ENCODE peak calls at places on chromosomes 11 and 22, in nine cellular contexts. One of them, this sample, is unnamed.

GRCh38 chr22:31923761-31924160 is 20.6 kb upstream of the YWHAH start:
- DNase-seq in fibroblast of mammary gland: no peak
- DNase-seq in upper lobe of right lung: no peak
- DNase-seq in left lung: no peak
- DNase-seq in psoas muscle: no peak
- DNase-seq in nephron progenitor cell: peak; percentile 45
- DNase-seq in cardiac muscle cell: no peak
- DNase-seq in right lobe of liver: no peak
- DNase-seq in Calu3: no peak
- DNase-seq in this sample: no peak

GRCh38 chr22:50485221-50486131 is 1.2 kb upstream of the MIOX start:
- DNase-seq in psoas muscle: no peak
- DNase-seq in nephron progenitor cell: no peak
- DNase-seq in upper lobe of right lung: peak; percentile 82
- DNase-seq in fibroblast of mammary gland: no peak
- DNase-seq in cardiac muscle cell: no peak
- DNase-seq in Calu3: peak; percentile 69
- DNase-seq in right lobe of liver: peak; percentile 73
- DNase-seq in left lung: no peak
- DNase-seq in this sample: peak; percentile 8

GRCh38 chr22:50641696-50642607 is 14.0 kb upstream of the ARSA start:
- DNase-seq in cardiac muscle cell: peak; percentile 75
- DNase-seq in upper lobe of right lung: peak; percentile 71
- DNase-seq in fibroblast of mammary gland: peak; percentile 29
- DNase-seq in nephron progenitor cell: peak; percentile 53
- DNase-seq in left lung: no peak
- DNase-seq in Calu3: no peak
- DNase-seq in psoas muscle: no peak
- DNase-seq in right lobe of liver: peak; percentile 74
- DNase-seq in this sample: no peak

GRCh38 chr11:1893581-1894359 is 2.1 kb upstream of the PRR33 start:
- DNase-seq in upper lobe of right lung: no peak
- DNase-seq in Calu3: no peak
- DNase-seq in right lobe of liver: no peak
- DNase-seq in cardiac muscle cell: peak; percentile 34
- DNase-seq in nephron progenitor cell: no peak
- DNase-seq in psoas muscle: no peak
- DNase-seq in fibroblast of mammary gland: no peak
- DNase-seq in left lung: no peak
- DNase-seq in this sample: no peak

GRCh38 chr22:17785185-17786184 is 11.2 kb upstream of the BID start:
- DNase-seq in nephron progenitor cell: peak; percentile 39
- DNase-seq in cardiac muscle cell: peak; percentile 38
- DNase-seq in left lung: no peak
- DNase-seq in right lobe of liver: peak; percentile 86
- DNase-seq in upper lobe of right lung: peak; percentile 85
- DNase-seq in fibroblast of mammary gland: peak; percentile 29
- DNase-seq in Calu3: peak; percentile 92
- DNase-seq in psoas muscle: peak; percentile 91
- DNase-seq in this sample: peak; percentile 20

GRCh38 chr22:43827926-43828710 is 16.0 kb upstream of the EFCAB6 start:
- DNase-seq in fibroblast of mammary gland: no peak
- DNase-seq in nephron progenitor cell: no peak
- DNase-seq in left lung: peak; percentile 10
- DNase-seq in upper lobe of right lung: no peak
- DNase-seq in psoas muscle: peak; percentile 19
- DNase-seq in right lobe of liver: no peak
- DNase-seq in cardiac muscle cell: no peak
- DNase-seq in Calu3: no peak
- DNase-seq in this sample: no peak

GRCh38 chr11:93080146-93080759 is 110.8 kb downstream of the MTNR1B start:
- DNase-seq in psoas muscle: no peak
- DNase-seq in right lobe of liver: no peak
- DNase-seq in fibroblast of mammary gland: no peak
- DNase-seq in cardiac muscle cell: no peak
- DNase-seq in left lung: no peak
- DNase-seq in nephron progenitor cell: no peak
- DNase-seq in Calu3: no peak
- DNase-seq in upper lobe of right lung: no peak
- DNase-seq in this sample: no peak

GRCh38 chr11:57335343-57336110 is at the start of gene SSRP1:
- DNase-seq in nephron progenitor cell: peak; percentile 82
- DNase-seq in Calu3: peak; percentile 81
- DNase-seq in fibroblast of mammary gland: peak; percentile 81
- DNase-seq in upper lobe of right lung: peak; percentile 94
- DNase-seq in left lung: peak; percentile 91
- DNase-seq in psoas muscle: peak; percentile 94
- DNase-seq in right lobe of liver: peak; percentile 89
- DNase-seq in cardiac muscle cell: peak; percentile 88
- DNase-seq in this sample: peak; percentile 82

GRCh38 chr11:111734383-111735261 is 31.6 kb downstream of the PPP2R1B start:
- DNase-seq in right lobe of liver: no peak
- DNase-seq in cardiac muscle cell: peak; percentile 40
- DNase-seq in left lung: no peak
- DNase-seq in nephron progenitor cell: no peak
- DNase-seq in Calu3: no peak
- DNase-seq in fibroblast of mammary gland: peak; percentile 37
- DNase-seq in psoas muscle: no peak
- DNase-seq in upper lobe of right lung: no peak
- DNase-seq in this sample: no peak

GRCh38 chr11:79430280-79430679 is 10.6 kb downstream of the TENM4 start:
- DNase-seq in nephron progenitor cell: no peak
- DNase-seq in fibroblast of mammary gland: no peak
- DNase-seq in psoas muscle: no peak
- DNase-seq in right lobe of liver: no peak
- DNase-seq in Calu3: no peak
- DNase-seq in upper lobe of right lung: no peak
- DNase-seq in left lung: no peak
- DNase-seq in cardiac muscle cell: no peak
- DNase-seq in this sample: no peak

GRCh38 chr11:130055637-130056036 is 14.1 kb upstream of the APLP2 start:
- DNase-seq in psoas muscle: no peak
- DNase-seq in cardiac muscle cell: peak; percentile 58
- DNase-seq in left lung: no peak
- DNase-seq in nephron progenitor cell: no peak
- DNase-seq in upper lobe of right lung: no peak
- DNase-seq in fibroblast of mammary gland: peak; percentile 76
- DNase-seq in Calu3: no peak
- DNase-seq in right lobe of liver: no peak
- DNase-seq in this sample: peak; percentile 25

GRCh38 chr22:44661659-44662569 is 40.1 kb upstream of the PRR5 start:
- DNase-seq in psoas muscle: peak; percentile 31
- DNase-seq in fibroblast of mammary gland: no peak
- DNase-seq in left lung: no peak
- DNase-seq in right lobe of liver: no peak
- DNase-seq in Calu3: no peak
- DNase-seq in upper lobe of right lung: no peak
- DNase-seq in cardiac muscle cell: no peak
- DNase-seq in nephron progenitor cell: no peak
- DNase-seq in this sample: no peak

GRCh38 chr11:14380947-14381555 is 22.1 kb upstream of the RRAS2 start:
- DNase-seq in upper lobe of right lung: peak; percentile 90
- DNase-seq in Calu3: peak; percentile 67
- DNase-seq in fibroblast of mammary gland: no peak
- DNase-seq in nephron progenitor cell: peak; percentile 74
- DNase-seq in right lobe of liver: peak; percentile 83
- DNase-seq in psoas muscle: peak; percentile 88
- DNase-seq in cardiac muscle cell: peak; percentile 71
- DNase-seq in left lung: peak; percentile 63
- DNase-seq in this sample: peak; percentile 7

GRCh38 chr11:44962464-44962863 is 11.8 kb upstream of the TP53I11 start:
- DNase-seq in Calu3: no peak
- DNase-seq in cardiac muscle cell: no peak
- DNase-seq in upper lobe of right lung: no peak
- DNase-seq in right lobe of liver: no peak
- DNase-seq in left lung: no peak
- DNase-seq in psoas muscle: no peak
- DNase-seq in nephron progenitor cell: no peak
- DNase-seq in fibroblast of mammary gland: no peak
- DNase-seq in this sample: no peak

GRCh38 chr11:103773537-103773936 is 262.9 kb upstream of the DDI1 start:
- DNase-seq in left lung: no peak
- DNase-seq in Calu3: no peak
- DNase-seq in cardiac muscle cell: no peak
- DNase-seq in psoas muscle: no peak
- DNase-seq in upper lobe of right lung: peak; percentile 55
- DNase-seq in nephron progenitor cell: peak; percentile 27
- DNase-seq in right lobe of liver: no peak
- DNase-seq in fibroblast of mammary gland: no peak
- DNase-seq in this sample: no peak

GRCh38 chr11:31240340-31240904 is 129.1 kb downstream of the DCDC1 start:
- DNase-seq in left lung: no peak
- DNase-seq in upper lobe of right lung: no peak
- DNase-seq in Calu3: peak; percentile 37
- DNase-seq in nephron progenitor cell: peak; percentile 40
- DNase-seq in right lobe of liver: no peak
- DNase-seq in fibroblast of mammary gland: peak; percentile 59
- DNase-seq in cardiac muscle cell: peak; percentile 72
- DNase-seq in psoas muscle: no peak
- DNase-seq in this sample: no peak

GRCh38 chr11:70650075-70650909 is 252.0 kb downstream of the CTTN start:
- DNase-seq in psoas muscle: no peak
- DNase-seq in fibroblast of mammary gland: peak; percentile 60
- DNase-seq in Calu3: peak; percentile 76
- DNase-seq in nephron progenitor cell: peak; percentile 93
- DNase-seq in cardiac muscle cell: peak; percentile 82
- DNase-seq in upper lobe of right lung: peak; percentile 71
- DNase-seq in left lung: peak; percentile 49
- DNase-seq in right lobe of liver: peak; percentile 46
- DNase-seq in this sample: peak; percentile 46

GRCh38 chr22:49340406-49340805 is 487.3 kb downstream of the BRD1 start:
- DNase-seq in Calu3: no peak
- DNase-seq in left lung: no peak
- DNase-seq in nephron progenitor cell: no peak
- DNase-seq in psoas muscle: peak; percentile 15
- DNase-seq in cardiac muscle cell: no peak
- DNase-seq in fibroblast of mammary gland: no peak
- DNase-seq in right lobe of liver: no peak
- DNase-seq in upper lobe of right lung: peak; percentile 21
- DNase-seq in this sample: no peak

GRCh38 chr22:45072322-45072903 is 62.6 kb upstream of the PHF21B start:
- DNase-seq in left lung: no peak
- DNase-seq in Calu3: peak; percentile 72
- DNase-seq in right lobe of liver: no peak
- DNase-seq in upper lobe of right lung: no peak
- DNase-seq in fibroblast of mammary gland: peak; percentile 86
- DNase-seq in nephron progenitor cell: peak; percentile 40
- DNase-seq in psoas muscle: no peak
- DNase-seq in cardiac muscle cell: peak; percentile 51
- DNase-seq in this sample: peak; percentile 45

GRCh38 chr22:49880281-49880680 is 26.6 kb downstream of the ZBED4 start:
- DNase-seq in cardiac muscle cell: no peak
- DNase-seq in nephron progenitor cell: no peak
- DNase-seq in Calu3: no peak
- DNase-seq in fibroblast of mammary gland: no peak
- DNase-seq in upper lobe of right lung: peak; percentile 41
- DNase-seq in left lung: no peak
- DNase-seq in psoas muscle: no peak
- DNase-seq in right lobe of liver: no peak
- DNase-seq in this sample: no peak

GRCh38 chr11:95698939-95699562 is 90.5 kb downstream of the FAM76B start:
- DNase-seq in nephron progenitor cell: no peak
- DNase-seq in left lung: no peak
- DNase-seq in upper lobe of right lung: no peak
- DNase-seq in psoas muscle: no peak
- DNase-seq in Calu3: no peak
- DNase-seq in fibroblast of mammary gland: peak; percentile 60
- DNase-seq in cardiac muscle cell: peak; percentile 75
- DNase-seq in right lobe of liver: no peak
- DNase-seq in this sample: no peak

GRCh38 chr11:128180446-128181089 is 406.8 kb downstream of the ETS1 start:
- DNase-seq in psoas muscle: no peak
- DNase-seq in cardiac muscle cell: peak; percentile 92
- DNase-seq in left lung: no peak
- DNase-seq in Calu3: no peak
- DNase-seq in upper lobe of right lung: no peak
- DNase-seq in fibroblast of mammary gland: peak; percentile 92
- DNase-seq in right lobe of liver: no peak
- DNase-seq in nephron progenitor cell: no peak
- DNase-seq in this sample: peak; percentile 85

GRCh38 chr11:132158091-132158490 is 787.7 kb downstream of the NTM start:
- DNase-seq in psoas muscle: no peak
- DNase-seq in upper lobe of right lung: no peak
- DNase-seq in fibroblast of mammary gland: peak; percentile 25
- DNase-seq in cardiac muscle cell: peak; percentile 25
- DNase-seq in nephron progenitor cell: no peak
- DNase-seq in left lung: no peak
- DNase-seq in right lobe of liver: no peak
- DNase-seq in Calu3: no peak
- DNase-seq in this sample: peak; percentile 6

GRCh38 chr11:119685073-119685746 is 43.8 kb downstream of the NECTIN1 start:
- DNase-seq in upper lobe of right lung: no peak
- DNase-seq in psoas muscle: no peak
- DNase-seq in Calu3: no peak
- DNase-seq in right lobe of liver: no peak
- DNase-seq in fibroblast of mammary gland: no peak
- DNase-seq in left lung: no peak
- DNase-seq in cardiac muscle cell: no peak
- DNase-seq in nephron progenitor cell: peak; percentile 32
- DNase-seq in this sample: no peak
- TF ChIP-seq CTCF in upper lobe of right lung: no peak
- TF ChIP-seq CTCF in psoas muscle: no peak
- TF ChIP-seq CTCF in Calu3: no peak
- TF ChIP-seq CTCF in right lobe of liver: no peak
- TF ChIP-seq CTCF in fibroblast of mammary gland: no peak
- TF ChIP-seq CTCF in left lung: no peak
- TF ChIP-seq CTCF in cardiac muscle cell: no peak
- TF ChIP-seq CTCF in nephron progenitor cell: no peak
- TF ChIP-seq CTCF in this sample: no peak

GRCh38 chr11:66068923-66069714 is 953 bp upstream of the PACS1 start:
- DNase-seq in psoas muscle: no peak
- DNase-seq in left lung: peak; percentile 56
- DNase-seq in Calu3: peak; percentile 32
- DNase-seq in fibroblast of mammary gland: peak; percentile 64
- DNase-seq in right lobe of liver: peak; percentile 53
- DNase-seq in upper lobe of right lung: no peak
- DNase-seq in nephron progenitor cell: no peak
- DNase-seq in cardiac muscle cell: peak; percentile 70
- DNase-seq in this sample: peak; percentile 59
- TF ChIP-seq CTCF in psoas muscle: peak; percentile 14
- TF ChIP-seq CTCF in left lung: no peak
- TF ChIP-seq CTCF in Calu3: no peak
- TF ChIP-seq CTCF in fibroblast of mammary gland: peak; percentile 16
- TF ChIP-seq CTCF in right lobe of liver: no peak
- TF ChIP-seq CTCF in upper lobe of right lung: peak; percentile 4
- TF ChIP-seq CTCF in nephron progenitor cell: no peak
- TF ChIP-seq CTCF in cardiac muscle cell: peak; percentile 13
- TF ChIP-seq CTCF in this sample: peak; percentile 44

GRCh38 chr11:61429691-61430582 is at the start of the genes CPSF7 and SDHAF2:
- DNase-seq in right lobe of liver: peak; percentile 98
- DNase-seq in nephron progenitor cell: peak; percentile 98
- DNase-seq in fibroblast of mammary gland: peak; percentile 90
- DNase-seq in cardiac muscle cell: peak; percentile 97
- DNase-seq in Calu3: peak; percentile 98
- DNase-seq in upper lobe of right lung: peak; percentile 99
- DNase-seq in psoas muscle: peak; percentile 99
- DNase-seq in left lung: peak; percentile 98
- DNase-seq in this sample: peak; percentile 93
- TF ChIP-seq CTCF in right lobe of liver: no peak
- TF ChIP-seq CTCF in nephron progenitor cell: no peak
- TF ChIP-seq CTCF in fibroblast of mammary gland: no peak
- TF ChIP-seq CTCF in cardiac muscle cell: no peak
- TF ChIP-seq CTCF in Calu3: no peak
- TF ChIP-seq CTCF in upper lobe of right lung: no peak
- TF ChIP-seq CTCF in psoas muscle: no peak
- TF ChIP-seq CTCF in left lung: no peak
- TF ChIP-seq CTCF in this sample: no peak

GRCh38 chr11:19658344-19658743 is 54.3 kb upstream of the NAV2 start:
- DNase-seq in right lobe of liver: no peak
- DNase-seq in left lung: no peak
- DNase-seq in psoas muscle: no peak
- DNase-seq in fibroblast of mammary gland: no peak
- DNase-seq in cardiac muscle cell: no peak
- DNase-seq in nephron progenitor cell: no peak
- DNase-seq in upper lobe of right lung: no peak
- DNase-seq in Calu3: no peak
- DNase-seq in this sample: no peak
- TF ChIP-seq CTCF in right lobe of liver: no peak
- TF ChIP-seq CTCF in left lung: no peak
- TF ChIP-seq CTCF in psoas muscle: no peak
- TF ChIP-seq CTCF in fibroblast of mammary gland: peak; percentile 19
- TF ChIP-seq CTCF in cardiac muscle cell: no peak
- TF ChIP-seq CTCF in nephron progenitor cell: no peak
- TF ChIP-seq CTCF in upper lobe of right lung: no peak
- TF ChIP-seq CTCF in Calu3: no peak
- TF ChIP-seq CTCF in this sample: peak; percentile 46